ENCODE peak calls at places on chromosomes 7 and 10, in six cellular contexts. I is NB4, O is uterus, F is Peyer's patch, P is HCT116, M is GM12878. L is an unnamed sample.

GRCh38 chr10:43873717-43874116 is 225.0 kb upstream of the ZNF32 start:
- DNase-seq in I (no peak), O (no peak), F (no peak), P (no peak), M (no peak), L (no peak)

GRCh38 chr7:154568346-154568745 is 434.6 kb downstream of the PAXIP1 start:
- DNase-seq in I (no peak), O (no peak), F (no peak), P (no peak), M (no peak), L (no peak)

GRCh38 chr7:149562602-149563001 is 65.0 kb upstream of the ZNF746 start:
- DNase-seq in I (no peak), O (no peak), F (no peak), P (no peak), M (no peak), L (no peak)

GRCh38 chr7:84025332-84025927 is 169.2 kb downstream of the SEMA3A start:
- DNase-seq in I (no peak), O (no peak), F (no peak), P (peak; percentile 51), M (no peak), L (no peak)

GRCh38 chr7:83850941-83851340 is 202.0 kb upstream of the SEMA3E start:
- DNase-seq in I (no peak), O (no peak), F (no peak), P (no peak), M (no peak), L (no peak)

GRCh38 chr10:60921631-60922030 is 22.4 kb downstream of the RHOBTB1 start:
- DNase-seq in I (no peak), O (no peak), F (no peak), P (no peak), M (no peak), L (no peak)

GRCh38 chr7:151174246-151175046 is 7.0 kb upstream of the GBX1 start:
- DNase-seq in I (no peak), O (no peak), F (peak; percentile 52), P (no peak), M (no peak), L (peak; percentile 35)

GRCh38 chr7:30237271-30237695 is 47.1 kb upstream of the ZNRF2 start:
- DNase-seq in I (no peak), O (no peak), F (no peak), P (no peak), M (no peak), L (no peak)

GRCh38 chr7:30660331-30661255 is 21.7 kb downstream of the CRHR2 start:
- DNase-seq in I (no peak), O (no peak), F (no peak), P (no peak), M (no peak), L (no peak)

GRCh38 chr10:14564268-14564744 is 210.4 kb downstream of the FAM107B start:
- DNase-seq in I (no peak), O (no peak), F (no peak), P (no peak), M (no peak), L (no peak)
- TF ChIP-seq POLR2A in I (no peak), O (no peak), F (no peak), P (no peak), M (no peak), L (no peak)

DNA sequence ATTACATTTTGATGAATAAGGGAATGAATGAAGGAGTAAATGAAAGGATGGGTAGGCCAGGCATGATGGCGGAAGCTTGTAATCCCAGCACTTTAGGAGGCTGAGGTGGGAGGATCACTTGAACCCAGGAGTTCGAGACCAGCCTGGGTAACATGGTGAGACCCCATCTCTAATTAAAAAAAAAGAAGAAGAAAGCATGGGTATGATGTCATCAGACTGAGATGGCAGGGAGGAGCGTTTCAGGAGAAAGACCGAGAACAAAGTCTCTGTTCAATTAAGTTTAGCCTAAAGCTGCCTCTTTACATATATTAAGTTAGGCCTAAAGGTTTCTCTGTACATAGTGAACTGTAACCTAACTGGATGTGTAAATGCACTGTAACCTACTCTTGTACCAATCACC is 42.2 kb upstream of the SMNDC1 start:
- DNase-seq in I (no peak), O (no peak), F (no peak), P (no peak), M (no peak), L (no peak)
- TF ChIP-seq POLR2A in I (no peak), O (no peak), F (no peak), P (no peak), M (no peak), L (no peak)

GRCh38 chr10:74825371-74826141 is 844 bp upstream of the KAT6B start:
- DNase-seq in I (no peak), O (no peak), F (no peak), P (no peak), M (no peak), L (peak; percentile 64)
- TF ChIP-seq POLR2A in I (peak; percentile 55), O (peak; percentile 62), F (no peak), P (no peak), M (peak; percentile 64), L (no peak)

GRCh38 chr7:55130554-55131198 is 111.9 kb downstream of the EGFR start:
- DNase-seq in I (no peak), O (peak; percentile 74), F (no peak), P (no peak), M (no peak), L (no peak)
- TF ChIP-seq POLR2A in I (no peak), O (no peak), F (no peak), P (no peak), M (no peak), L (no peak)

GRCh38 chr10:69092959-69093850 is 5.3 kb downstream of the SRGN start:
- DNase-seq in I (peak; percentile 90), O (peak; percentile 86), F (no peak), P (peak; percentile 89), M (peak; percentile 69), L (peak; percentile 92)

GRCh38 chr10:69097729-69098128 is 9.8 kb downstream of the SRGN start:
- DNase-seq in I (peak; percentile 24), O (no peak), F (no peak), P (no peak), M (no peak), L (no peak)

GRCh38 chr10:69093933-69094332 is 6.0 kb downstream of the SRGN start:
- DNase-seq in I (peak; percentile 68), O (no peak), F (no peak), P (peak; percentile 27), M (no peak), L (peak; percentile 34)

GRCh38 chr10:69100136-69100872 is 12.4 kb downstream of the SRGN start:
- DNase-seq in I (peak; percentile 39), O (no peak), F (no peak), P (no peak), M (no peak), L (no peak)

DNA sequence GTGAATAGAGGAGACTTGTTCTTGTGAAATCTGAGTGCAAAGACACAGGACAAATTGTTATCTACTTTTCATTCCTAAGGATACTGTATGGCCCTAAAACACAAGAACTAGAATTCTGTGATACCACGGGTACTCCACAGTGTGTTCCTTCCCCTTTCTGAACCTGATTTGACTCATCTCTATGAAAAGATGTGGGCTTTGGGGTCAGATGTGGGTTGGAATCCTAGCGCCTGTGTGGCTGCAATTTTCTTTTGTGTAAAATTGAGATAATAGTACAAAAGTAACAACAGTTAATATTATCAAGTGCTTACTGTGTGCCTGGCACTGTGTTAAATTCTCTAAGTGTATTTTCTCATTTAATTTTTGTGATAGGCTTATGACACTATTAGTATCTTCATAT is 8.1 kb downstream of the SRGN start:
- DNase-seq in I (peak; percentile 59), O (no peak), F (no peak), P (no peak), M (no peak), L (no peak)
- TF ChIP-seq POLR2A in I (no peak), O (no peak), F (no peak), P (no peak), M (no peak), L (no peak)

GRCh38 chr10:104337985-104338735 is at the start of gene ITPRIP:
- DNase-seq in I (peak; percentile 91), O (peak; percentile 88), F (peak; percentile 82), P (peak; percentile 69), M (no peak), L (peak; percentile 91)
- TF ChIP-seq POLR2A in I (peak; percentile 81), O (peak; percentile 94), F (peak; percentile 76), P (peak; percentile 87), M (peak; percentile 91), L (peak; percentile 81)

GRCh38 chr10:124533266-124533665 is 71.6 kb downstream of the LHPP start:
- DNase-seq in I (no peak), O (no peak), F (no peak), P (no peak), M (no peak), L (no peak)

GRCh38 chr10:124535731-124536495 is 74.3 kb downstream of the LHPP start:
- DNase-seq in I (no peak), O (no peak), F (no peak), P (no peak), M (no peak), L (no peak)

GRCh38 chr10:124532788-124533187 is 71.2 kb downstream of the LHPP start:
- DNase-seq in I (no peak), O (no peak), F (no peak), P (no peak), M (no peak), L (no peak)

GRCh38 chr10:124534821-124535601 is 73.4 kb downstream of the LHPP start:
- DNase-seq in I (no peak), O (no peak), F (no peak), P (no peak), M (no peak), L (no peak)

DNA sequence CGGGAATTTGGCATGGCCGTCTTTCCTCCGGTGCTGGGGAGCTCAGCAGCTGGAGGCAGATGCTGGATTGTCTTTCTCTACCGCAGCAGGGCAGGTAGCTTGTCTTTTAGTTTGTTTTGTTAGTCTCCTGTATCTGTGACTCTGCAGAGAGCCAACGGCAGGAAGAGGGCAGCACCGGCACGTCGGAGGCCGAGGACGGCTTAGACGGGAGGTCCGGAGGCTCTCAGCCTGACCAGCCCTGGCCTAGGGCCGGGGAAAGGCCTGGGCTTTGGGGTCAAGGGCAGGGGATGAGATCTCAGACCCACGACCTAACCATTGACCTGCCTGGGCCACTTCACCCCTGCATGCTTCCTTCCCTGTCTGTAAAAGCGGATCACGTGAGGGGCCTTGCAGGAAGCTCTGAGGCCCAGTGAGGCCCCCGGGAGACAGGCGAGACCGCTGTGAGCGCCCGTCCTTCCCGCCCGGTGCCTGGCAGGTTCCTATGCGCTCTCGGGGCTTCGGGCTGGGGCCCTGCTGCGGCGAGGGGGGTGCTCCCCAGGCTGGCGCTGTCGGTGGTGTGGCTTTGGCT is 72.7 kb downstream of the LHPP start:
- DNase-seq in I (no peak), O (peak; percentile 55), F (no peak), P (no peak), M (no peak), L (peak; percentile 57)
- TF ChIP-seq POLR2A in I (no peak), O (no peak), F (no peak), P (no peak), M (no peak), L (no peak)